ENCODE peak calls at places on chromosomes 7 and 10, in six cellular contexts. N is bronchial epithelial cell, J is GM13977, A is neural crest cell, G is GM12865, S is tibial artery. M is an unnamed sample.

GRCh38 chr7:152709307-152710133 is 33.6 kb upstream of the XRCC2 start:
- DNase-seq in G (no peak), A (no peak), S (no peak), N (peak; percentile 76), J (no peak), M (no peak)

GRCh38 chr10:75234683-75235374 is 928 bp downstream of the COMTD1 start:
- DNase-seq in S (no peak), J (no peak), N (no peak), G (peak; percentile 78), A (peak; percentile 31), M (no peak)

GRCh38 chr10:130411496-130412070 is 275.4 kb downstream of the GLRX3 start:
- DNase-seq in A (no peak), N (no peak), J (no peak), S (no peak), G (no peak), M (no peak)

GRCh38 chr10:100650693-100651092 is 94.7 kb upstream of the PAX2 start:
- DNase-seq in S (no peak), N (no peak), G (no peak), A (no peak), J (no peak), M (no peak)

GRCh38 chr10:24234784-24235183 is 25.8 kb downstream of the KIAA1217 start:
- DNase-seq in S (no peak), G (no peak), N (peak; percentile 56), J (no peak), A (no peak), M (no peak)

GRCh38 chr10:133365461-133366129 is 7.6 kb downstream of the ECHS1 start:
- DNase-seq in J (no peak), A (no peak), S (no peak), N (no peak), G (no peak), M (no peak)

GRCh38 chr10:110305767-110306451 is 1.2 kb upstream of the SMNDC1 start:
- DNase-seq in N (peak; percentile 91), A (peak; percentile 11), J (peak; percentile 71), S (peak; percentile 40), G (peak; percentile 88), M (no peak)

GRCh38 chr10:19756919-19757318 is 59.3 kb upstream of the PLXDC2 start:
- DNase-seq in J (no peak), A (no peak), N (no peak), S (no peak), G (no peak), M (no peak)

GRCh38 chr10:128324058-128324457 is 197.8 kb upstream of the MKI67 start:
- DNase-seq in A (peak; percentile 45), S (peak; percentile 42), J (no peak), N (no peak), G (peak; percentile 16), M (no peak)

GRCh38 chr7:115009139-115009538 is 87.2 kb downstream of the MDFIC start:
- DNase-seq in N (no peak), J (no peak), S (no peak), G (peak; percentile 30), A (no peak), M (no peak)

GRCh38 chr7:19378340-19378704 is 233.1 kb upstream of the FERD3L start:
- DNase-seq in G (no peak), A (no peak), J (no peak), S (no peak), N (no peak), M (no peak)

GRCh38 chr7:131066635-131067034 is 261.0 kb upstream of the MKLN1 start:
- DNase-seq in N (peak; percentile 14), J (no peak), S (no peak), A (no peak), G (no peak), M (no peak)

GRCh38 chr7:123401295-123401694 is 133.1 kb downstream of the IQUB start:
- DNase-seq in A (no peak), N (peak; percentile 16), S (no peak), G (no peak), J (no peak), M (no peak)

GRCh38 chr10:4825456-4825867 is 545 bp upstream of the AKR1E2 start:
- DNase-seq in N (no peak), G (no peak), A (no peak), J (no peak), S (no peak), M (no peak)

GRCh38 chr10:111656066-111656465 is 527.5 kb downstream of the GPAM start:
- DNase-seq in S (no peak), A (no peak), G (no peak), J (no peak), N (no peak), M (no peak)

GRCh38 chr10:111646021-111646420 is 537.5 kb downstream of the GPAM start:
- DNase-seq in J (no peak), S (no peak), G (no peak), A (no peak), N (no peak), M (no peak)

GRCh38 chr10:111648046-111648445 is 535.5 kb downstream of the GPAM start:
- DNase-seq in G (no peak), N (no peak), J (no peak), A (no peak), S (no peak), M (no peak)

GRCh38 chr10:111650088-111650487 is 533.5 kb downstream of the GPAM start:
- DNase-seq in A (no peak), J (no peak), G (no peak), S (no peak), N (no peak), M (no peak)
- TF ChIP-seq CTCF in A (no peak), J (no peak), G (peak; percentile 14), S (no peak), N (no peak), M (no peak)

GRCh38 chr10:111491154-111491553 is 414.3 kb downstream of the ADRA2A start:
- DNase-seq in S (no peak), G (no peak), J (no peak), N (no peak), A (no peak), M (no peak)

GRCh38 chr10:111498560-111498959 is 421.7 kb downstream of the ADRA2A start:
- DNase-seq in G (no peak), S (no peak), A (no peak), N (no peak), J (no peak), M (no peak)

GRCh38 chr10:111488668-111489067 is 411.8 kb downstream of the ADRA2A start:
- DNase-seq in G (no peak), S (no peak), N (no peak), A (no peak), J (no peak), M (no peak)

GRCh38 chr10:111493024-111493625 is 416.3 kb downstream of the ADRA2A start:
- DNase-seq in G (no peak), J (no peak), A (no peak), S (no peak), N (no peak), M (no peak)
- TF ChIP-seq CTCF in G (no peak), J (no peak), A (no peak), S (no peak), N (no peak), M (no peak)

GRCh38 chr7:43729214-43729923 is at the start of gene COA1:
- DNase-seq in N (peak; percentile 86), J (peak; percentile 71), S (peak; percentile 82), A (peak; percentile 72), G (peak; percentile 95), M (peak; percentile 75)
- TF ChIP-seq CTCF in N (peak; percentile 17), J (no peak), S (no peak), A (peak; percentile 15), G (peak; percentile 1), M (no peak)

GRCh38 chr7:50613473-50613872 is 48.3 kb upstream of the DDC start:
- DNase-seq in S (no peak), A (no peak), G (no peak), J (no peak), N (no peak), M (no peak)

GRCh38 chr7:50615519-50615845 is 50.3 kb upstream of the DDC start:
- DNase-seq in S (no peak), G (no peak), J (no peak), N (no peak), A (no peak), M (no peak)

GRCh38 chr7:50618281-50618680 is 53.1 kb upstream of the DDC start:
- DNase-seq in A (no peak), S (no peak), G (no peak), J (no peak), N (no peak), M (no peak)

GRCh38 chr7:50612704-50613103 is 47.5 kb upstream of the DDC start:
- DNase-seq in J (no peak), G (no peak), S (no peak), N (no peak), A (no peak), M (no peak)

DNA sequence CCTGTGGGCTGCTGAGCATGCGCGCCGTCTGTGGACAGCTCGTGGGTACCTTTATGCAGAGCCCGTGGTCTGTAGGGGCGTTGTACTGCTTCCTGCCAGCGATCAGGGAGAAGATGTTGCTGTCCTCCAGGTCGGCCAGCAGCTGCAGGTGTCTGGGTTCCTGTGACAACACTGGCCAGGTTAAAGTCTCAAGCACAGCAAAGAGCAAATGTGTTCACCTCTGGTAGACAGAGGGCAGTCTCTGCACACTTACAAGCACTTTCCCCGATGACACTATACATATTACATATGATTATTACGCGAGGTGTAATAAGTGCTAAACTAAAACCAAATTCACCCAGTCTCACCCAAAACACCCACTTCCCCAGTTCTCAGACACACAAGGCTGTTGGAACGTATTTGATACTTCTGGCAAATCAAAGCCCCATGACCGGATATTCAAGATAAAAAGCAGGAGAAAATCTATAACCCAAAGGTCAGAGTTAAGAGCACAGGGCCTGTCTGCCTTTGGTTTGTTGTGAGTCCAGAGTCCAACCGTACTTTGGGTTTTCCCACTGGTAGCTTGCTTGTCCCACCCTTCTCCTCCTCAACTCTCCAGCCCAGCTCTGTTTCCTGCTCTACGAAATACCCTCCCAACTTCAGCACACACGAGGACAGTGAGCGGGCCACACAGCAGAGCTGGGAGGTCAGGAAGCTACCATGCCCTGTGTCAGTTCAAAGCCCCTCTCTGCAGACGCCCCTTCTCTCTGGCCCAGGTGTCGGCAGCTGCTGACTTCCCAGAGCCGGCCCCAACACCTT is 49.7 kb upstream of the DDC start:
- DNase-seq in N (peak; percentile 13), S (no peak), J (no peak), G (peak; percentile 21), A (no peak), M (no peak)
- TF ChIP-seq CTCF in N (no peak), S (peak; percentile 35), J (peak; percentile 11), G (peak; percentile 15), A (no peak), M (no peak)

DNA sequence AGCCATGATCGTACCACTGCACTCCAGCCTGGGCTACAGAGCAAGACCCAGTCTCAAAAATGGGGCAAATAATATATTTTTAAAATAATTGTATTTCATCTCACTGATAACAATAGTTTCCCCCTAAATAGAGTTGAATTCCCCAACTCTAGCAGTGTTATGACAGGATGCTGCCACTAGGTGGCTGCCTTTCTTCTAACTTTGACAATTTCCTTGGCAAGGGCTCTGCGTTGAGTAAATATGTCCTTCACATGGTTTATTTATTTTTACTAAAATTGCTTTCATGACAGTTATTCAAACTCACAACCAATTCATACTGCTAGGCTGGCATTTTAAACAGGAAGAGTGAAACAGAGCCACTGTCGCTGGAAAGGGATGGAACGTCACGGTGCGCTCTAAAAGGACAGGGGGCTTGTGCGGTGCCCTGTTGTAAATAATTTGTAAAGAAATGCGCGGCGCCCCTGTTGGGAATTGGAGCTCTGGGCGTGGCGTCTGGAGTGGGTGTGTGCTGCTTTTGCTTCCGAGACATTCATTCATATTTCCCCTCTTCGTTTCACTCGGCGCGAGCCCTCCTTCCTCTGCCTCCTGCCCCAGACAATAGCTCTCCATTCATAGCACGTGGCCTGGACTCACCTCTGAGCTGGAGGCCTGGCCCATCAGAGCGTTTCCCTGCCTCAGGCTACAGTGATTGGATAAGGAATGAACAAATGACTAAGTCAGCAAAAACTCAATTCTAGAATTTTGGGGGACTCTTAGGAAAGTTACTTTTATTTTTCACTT is 20.5 kb upstream of the PITRM1 start:
- DNase-seq in J (peak; percentile 70), S (peak; percentile 58), N (peak; percentile 57), A (peak; percentile 31), G (peak; percentile 54), M (no peak)
- TF ChIP-seq CTCF in J (peak; percentile 83), S (peak; percentile 83), N (peak; percentile 72), A (peak; percentile 94), G (peak; percentile 82), M (peak; percentile 75)

M was measured in activated B cell treated with CpG ODN at 0.5 μM for 24 hours.